ENCODE peak calls at places on chromosomes 13 and 19, in five cellular contexts. C, J, Y, V and M are unnamed samples.

GRCh38 chr19:37979547-37980082 is 72.6 kb downstream of the SIPA1L3 start:
- DNase-seq in C (no peak), V (peak), Y (peak), J (no peak), M (peak)

GRCh38 chr13:96089749-96090239 is at the start of gene HS6ST3:
- DNase-seq in Y (peak), J (peak), V (no peak), C (peak), M (no peak)

GRCh38 chr13:29482504-29482903 is 113.0 kb downstream of the SLC7A1 start:
- DNase-seq in Y (no peak), J (no peak), C (no peak), V (no peak), M (no peak)

GRCh38 chr19:3320853-3321252 is 45.5 kb upstream of the NFIC start:
- DNase-seq in Y (no peak), C (no peak), V (no peak), J (no peak), M (no peak)

GRCh38 chr19:48713041-48713863 is 6.3 kb downstream of the MAMSTR start:
- DNase-seq in J (peak), V (no peak), Y (peak), C (no peak), M (no peak)

GRCh38 chr19:49677901-49678674 is 1.0 kb downstream of the PRMT1 start:
- DNase-seq in C (no peak), V (no peak), Y (peak), J (peak), M (peak)

GRCh38 chr13:51380269-51380668 is 40.8 kb downstream of the SERPINE3 start:
- DNase-seq in C (no peak), V (no peak), Y (no peak), J (no peak), M (no peak)

GRCh38 chr13:93752506-93752905 is 525.9 kb downstream of the GPC6 start:
- DNase-seq in J (no peak), C (no peak), Y (peak), V (no peak), M (no peak)

GRCh38 chr13:30576528-30576927 is 41.2 kb upstream of the USPL1 start:
- DNase-seq in C (no peak), Y (no peak), V (no peak), J (peak), M (peak)

GRCh38 chr13:97621025-97621424 is 187.1 kb downstream of the RAP2A start:
- DNase-seq in J (no peak), V (no peak), Y (no peak), C (no peak), M (no peak)

GRCh38 chr13:22126433-22127021 is 455.7 kb downstream of the FGF9 start:
- DNase-seq in J (no peak), C (no peak), V (peak), Y (no peak), M (no peak)

GRCh38 chr19:17542793-17543582 is 12.5 kb upstream of the COLGALT1 start:
- DNase-seq in Y (no peak), J (no peak), V (no peak), C (no peak), M (no peak)

GRCh38 chr19:4896372-4896771 is 6.3 kb downstream of the ARRDC5 start:
- DNase-seq in J (no peak), C (no peak), V (no peak), Y (no peak), M (no peak)

GRCh38 chr13:55106509-55106908 is 2034.2 kb upstream of the PRR20A start:
- DNase-seq in Y (no peak), C (no peak), V (no peak), J (no peak), M (no peak)

GRCh38 chr13:48431987-48432615 is 19.2 kb upstream of the LPAR6 start:
- DNase-seq in Y (no peak), V (no peak), C (no peak), J (no peak), M (peak)

GRCh38 chr19:54352546-54352945 is 12.2 kb downstream of the LAIR1 start:
- DNase-seq in V (no peak), C (no peak), J (no peak), Y (no peak), M (no peak)

GRCh38 chr13:112772539-112772909 is 82.7 kb downstream of the ATP11A start:
- DNase-seq in Y (no peak), J (no peak), C (no peak), V (no peak), M (no peak)

GRCh38 chr13:44884076-44884729 is 105.1 kb downstream of the NUFIP1 start:
- DNase-seq in V (no peak), Y (no peak), J (no peak), C (no peak), M (no peak)

GRCh38 chr19:49682274-49682673 is 5.2 kb downstream of the PRMT1 start:
- DNase-seq in Y (no peak), J (no peak), C (no peak), V (no peak), M (no peak)

GRCh38 chr19:33302974-33303790 is 848 bp upstream of the CEBPA start:
- DNase-seq in J (peak), Y (peak), C (no peak), V (no peak), M (no peak)

GRCh38 chr13:96075953-96076543 is 13.9 kb upstream of the HS6ST3 start:
- DNase-seq in V (no peak), J (peak), C (no peak), Y (peak), M (peak)

GRCh38 chr19:18419195-18419698 is at the start of gene SSBP4:
- DNase-seq in Y (peak), J (peak), C (no peak), V (no peak), M (peak)

GRCh38 chr13:110503037-110503901 is 58.3 kb downstream of the RAB20 start:
- DNase-seq in J (peak), Y (no peak), C (no peak), V (no peak), M (no peak)

GRCh38 chr19:17183858-17184271 is 31.3 kb upstream of the USE1 start:
- DNase-seq in J (no peak), V (peak), Y (no peak), C (no peak), M (no peak)

GRCh38 chr13:38577048-38577447 is 109.8 kb upstream of the FREM2 start:
- DNase-seq in J (no peak), Y (no peak), V (no peak), C (no peak), M (peak)

GRCh38 chr19:17686027-17686511 is 2.1 kb downstream of the UNC13A start:
- DNase-seq in J (peak), Y (peak), C (no peak), V (no peak), M (no peak)

GRCh38 chr13:34750078-34750703 is 191.9 kb upstream of the NBEA start:
- DNase-seq in V (no peak), J (no peak), C (no peak), Y (peak), M (no peak)

GRCh38 chr13:94878721-94879120 is 166.4 kb upstream of the SOX21 start:
- DNase-seq in V (no peak), J (no peak), Y (no peak), C (no peak), M (no peak)

GRCh38 chr13:28865312-28865711 is 45.2 kb downstream of the MTUS2 start:
- DNase-seq in Y (no peak), J (no peak), V (no peak), C (no peak), M (no peak)

GRCh38 chr19:28934626-28935025 is 278.3 kb downstream of the UQCRFS1 start:
- DNase-seq in C (no peak), Y (no peak), J (no peak), V (no peak), M (no peak)

GRCh38 chr13:45143346-45143751 is 23.0 kb downstream of the GTF2F2 start:
- DNase-seq in Y (no peak), C (peak), J (no peak), V (no peak), M (no peak)

GRCh38 chr13:67416047-67416925 is 186.2 kb upstream of the PCDH9 start:
- DNase-seq in C (no peak), Y (peak), V (no peak), J (peak), M (peak)

GRCh38 chr13:49649244-49649962 is 21.1 kb downstream of the ARL11 start:
- DNase-seq in C (no peak), V (no peak), Y (no peak), J (no peak), M (peak)

GRCh38 chr13:99677388-99677951 is 176.2 kb downstream of the TM9SF2 start:
- DNase-seq in V (no peak), C (no peak), Y (peak), J (no peak), M (no peak)

GRCh38 chr19:49132974-49133609 is 13.7 kb downstream of the PPFIA3 start:
- DNase-seq in C (no peak), Y (peak), V (no peak), J (peak), M (no peak)

GRCh38 chr13:47215741-47216140 is 318.9 kb upstream of the HTR2A start:
- DNase-seq in J (no peak), Y (no peak), V (no peak), C (no peak), M (no peak)

GRCh38 chr13:104855581-104855980 is 1679.9 kb downstream of the EFNB2 start:
- DNase-seq in Y (peak), V (no peak), C (no peak), J (no peak), M (no peak)

DNA sequence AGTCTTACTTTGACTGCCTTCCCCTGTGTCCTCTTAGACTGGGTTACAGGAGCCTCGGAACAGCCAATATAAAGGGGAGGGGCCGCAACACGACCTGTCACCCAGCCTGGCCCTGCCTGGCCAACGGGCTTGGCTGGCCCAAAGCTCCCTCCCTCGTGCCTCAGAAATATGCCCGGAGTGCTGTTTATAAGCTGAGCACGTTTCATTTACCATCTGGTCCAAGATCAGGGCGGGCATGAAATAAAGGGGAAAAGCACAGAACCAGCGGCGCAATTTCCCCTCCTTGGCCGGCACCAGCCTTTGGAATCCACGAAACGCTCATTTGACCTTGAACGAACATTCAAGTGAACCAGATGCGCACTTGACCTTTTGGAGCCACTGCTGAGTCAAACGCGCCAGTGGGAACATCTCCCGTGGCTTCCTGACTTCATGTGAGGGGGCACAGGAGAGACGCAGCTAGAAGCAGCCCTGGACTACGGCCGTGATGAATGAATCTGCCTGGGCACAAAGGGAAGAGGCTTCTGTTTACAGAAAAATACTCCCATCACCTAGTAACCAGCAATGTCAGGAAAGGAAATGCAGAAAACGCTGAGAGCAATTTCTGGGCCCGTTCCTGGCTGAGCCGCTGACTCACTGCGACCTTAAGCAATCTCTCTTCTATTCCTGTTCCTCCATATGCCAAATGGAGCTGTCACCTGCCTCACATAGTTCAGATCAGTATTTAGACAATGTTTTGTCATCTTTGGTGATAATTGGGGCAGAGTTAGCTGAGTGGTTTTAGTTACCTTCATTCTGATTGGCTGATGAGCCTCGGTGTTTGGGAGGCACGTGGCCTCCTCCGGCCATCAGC is 53.3 kb downstream of the RFX2 start:
- DNase-seq in J (peak), C (no peak), Y (no peak), V (no peak), M (peak)
- TF ChIP-seq REST in J (no peak), C (no peak), Y (no peak), V (no peak), M (no peak)

GRCh38 chr13:114132419-114133121 is at the start of gene RASA3:
- DNase-seq in Y (peak), J (peak), V (no peak), C (peak), M (no peak)

GRCh38 chr13:114131581-114132418 is 623 bp downstream of the RASA3 start:
- DNase-seq in J (peak), Y (peak), C (no peak), V (no peak), M (no peak)

GRCh38 chr13:114130131-114130707 is 2.2 kb downstream of the RASA3 start:
- DNase-seq in J (no peak), Y (no peak), V (no peak), C (no peak), M (no peak)

GRCh38 chr13:114129649-114130062 is 2.8 kb downstream of the RASA3 start:
- DNase-seq in Y (no peak), J (no peak), V (no peak), C (no peak), M (no peak)

DNA sequence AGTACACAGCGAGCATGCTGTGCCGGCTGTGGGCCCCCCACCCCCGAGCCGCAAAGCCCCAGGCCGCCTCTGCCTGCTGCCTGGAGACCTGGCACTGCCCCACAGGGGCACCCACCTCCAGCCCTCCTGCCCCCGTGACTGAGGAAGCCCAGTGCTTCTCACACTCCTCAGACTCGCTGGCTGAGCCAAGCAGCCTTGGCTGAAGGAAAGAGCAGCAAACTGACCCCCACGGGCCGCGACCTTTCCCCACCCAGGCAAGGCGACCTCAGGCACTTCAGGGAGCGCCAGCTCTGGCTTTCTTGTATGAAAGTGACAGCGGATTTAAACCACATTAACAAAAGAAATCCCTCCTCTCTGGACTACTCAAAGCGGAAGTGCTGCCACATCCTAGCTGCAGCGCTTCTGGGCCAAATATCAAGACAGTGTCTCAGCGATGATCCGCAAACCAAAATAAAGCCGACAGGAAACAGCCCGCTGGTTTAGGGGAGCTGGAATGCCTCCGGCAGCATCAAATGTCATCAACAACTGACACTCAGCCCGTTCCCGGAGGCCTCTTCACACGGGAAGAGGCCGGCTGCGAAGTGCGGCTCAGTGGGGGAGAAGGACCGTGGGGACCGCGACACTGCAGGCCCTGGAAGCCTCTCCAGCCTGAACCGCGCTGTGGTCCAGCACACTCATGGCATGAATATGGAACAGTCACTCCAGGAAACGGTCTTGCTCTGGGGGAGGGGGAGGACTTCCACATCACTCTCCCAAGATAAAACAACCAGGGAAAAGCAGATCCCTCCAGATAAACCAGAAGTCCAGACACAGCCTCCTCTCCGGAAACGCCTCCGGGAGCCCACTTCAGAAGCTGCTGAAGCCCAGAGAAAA is 1.5 kb downstream of the RASA3 start:
- DNase-seq in J (peak), V (no peak), Y (peak), C (no peak), M (no peak)
- TF ChIP-seq JUND in J (no peak), V (no peak), Y (no peak), C (no peak), M (no peak)

GRCh38 chr13:25192936-25193335 is 20.8 kb upstream of the AMER2 start:
- DNase-seq in J (no peak), C (no peak), Y (no peak), V (no peak), M (no peak)

GRCh38 chr13:25192489-25192888 is 20.4 kb upstream of the AMER2 start:
- DNase-seq in V (no peak), J (no peak), C (no peak), Y (no peak), M (no peak)

GRCh38 chr13:25187596-25187995 is 15.5 kb upstream of the AMER2 start:
- DNase-seq in C (no peak), V (no peak), J (no peak), Y (no peak), M (no peak)

GRCh38 chr13:25192052-25192451 is 20.0 kb upstream of the AMER2 start:
- DNase-seq in J (no peak), C (no peak), V (no peak), Y (no peak), M (no peak)

DNA sequence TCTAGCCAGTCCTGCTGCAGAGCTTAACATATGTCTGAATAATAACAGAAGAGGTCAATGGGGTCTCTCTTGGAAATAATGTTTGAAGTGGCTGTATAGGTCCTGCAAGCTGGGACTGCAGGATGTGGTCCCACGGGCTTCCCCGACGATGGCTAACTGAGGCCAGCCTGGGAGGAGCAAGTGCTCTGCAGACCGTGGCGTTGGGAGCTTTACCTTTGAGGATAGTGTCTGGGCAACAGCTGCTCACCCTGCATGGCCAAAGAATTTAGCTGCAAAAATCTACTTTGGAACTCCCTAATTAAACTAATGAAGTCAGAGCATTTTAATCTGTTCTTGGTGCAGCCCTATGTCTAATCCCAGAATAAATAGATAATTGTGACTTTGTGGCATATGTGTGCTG is 18.2 kb upstream of the AMER2 start:
- DNase-seq in J (no peak), C (no peak), V (no peak), Y (no peak), M (no peak)
- TF ChIP-seq REST in J (no peak), C (no peak), V (no peak), Y (no peak), M (no peak)

GRCh38 chr19:8340341-8341096 is 2.5 kb downstream of the KANK3 start:
- DNase-seq in J (no peak), Y (peak), C (no peak), V (no peak), M (no peak)
- TF ChIP-seq JUND in J (peak), Y (no peak), C (no peak), V (no peak), M (no peak)